ENCODE peak calls at places on chromosomes 3 and 15, in nine cellular contexts. H, B, Y, D, K, R, Z, E and X are unnamed samples.
A peak's percentile ranks its signal among the peaks of the same experiment; 100 is the strongest.

GRCh38 chr15:32867313-32867626 is 149.5 kb downstream of the GREM1 start:
- DNase-seq in H (no peak), B (no peak), Y (no peak), D (no peak), K (no peak), R (no peak), Z (no peak), E (no peak), X (no peak)

GRCh38 chr3:197181751-197182150 is 116.7 kb downstream of the DLG1 start:
- DNase-seq in H (no peak), B (no peak), Y (no peak), D (peak; percentile 11), K (no peak), R (no peak), Z (peak; percentile 36), E (peak; percentile 71), X (no peak)

GRCh38 chr3:73552700-73553099 is 72.0 kb downstream of the PDZRN3 start:
- DNase-seq in H (no peak), B (no peak), Y (no peak), D (no peak), K (no peak), R (no peak), Z (no peak), E (no peak), X (no peak)

GRCh38 chr15:89817701-89818280 is 3.1 kb upstream of the ANPEP start:
- DNase-seq in H (no peak), B (no peak), Y (no peak), D (no peak), K (no peak), R (no peak), Z (no peak), E (no peak), X (no peak)

GRCh38 chr3:182105875-182106274 is 394.1 kb downstream of the SOX2 start:
- DNase-seq in H (no peak), B (no peak), Y (no peak), D (no peak), K (no peak), R (no peak), Z (no peak), E (no peak), X (no peak)

GRCh38 chr3:56758539-56758981 is 43.2 kb downstream of the ARHGEF3 start:
- DNase-seq in H (no peak), B (peak; percentile 87), Y (peak; percentile 90), D (no peak), K (no peak), R (no peak), Z (peak; percentile 55), E (peak; percentile 70), X (no peak)

GRCh38 chr3:173027429-173027828 is 113.6 kb downstream of the SPATA16 start:
- DNase-seq in H (no peak), B (no peak), Y (no peak), D (no peak), K (no peak), R (no peak), Z (no peak), E (no peak), X (no peak)

GRCh38 chr3:3089017-3089416 is 21.2 kb downstream of the IL5RA start:
- DNase-seq in H (no peak), B (no peak), Y (no peak), D (no peak), K (no peak), R (no peak), Z (no peak), E (no peak), X (no peak)

GRCh38 chr15:64030123-64030522 is 16.2 kb downstream of the DAPK2 start:
- DNase-seq in H (no peak), B (no peak), Y (no peak), D (no peak), K (no peak), R (no peak), Z (no peak), E (no peak), X (no peak)

GRCh38 chr3:171352387-171352935 is 107.7 kb downstream of the TNIK start:
- DNase-seq in H (no peak), B (no peak), Y (no peak), D (no peak), K (no peak), R (no peak), Z (no peak), E (no peak), X (no peak)

GRCh38 chr3:119599558-119600174 is 2.0 kb downstream of the PLA1A start:
- DNase-seq in H (no peak), B (no peak), Y (no peak), D (no peak), K (no peak), R (no peak), Z (no peak), E (no peak), X (no peak)

GRCh38 chr3:164377466-164377865 is 700.8 kb downstream of the SI start:
- DNase-seq in H (no peak), B (no peak), Y (no peak), D (no peak), K (no peak), R (no peak), Z (no peak), E (no peak), X (no peak)

GRCh38 chr15:27686376-27686775 is 412.7 kb downstream of the OCA2 start:
- DNase-seq in H (peak; percentile 33), B (no peak), Y (no peak), D (no peak), K (no peak), R (no peak), Z (no peak), E (no peak), X (no peak)

GRCh38 chr15:80289558-80290277 is 37.7 kb upstream of the CTXND1 start:
- DNase-seq in H (no peak), B (no peak), Y (no peak), D (no peak), K (no peak), R (no peak), Z (no peak), E (no peak), X (no peak)

GRCh38 chr15:80288131-80288530 is 36.1 kb upstream of the CTXND1 start:
- DNase-seq in H (no peak), B (no peak), Y (no peak), D (no peak), K (no peak), R (no peak), Z (no peak), E (no peak), X (no peak)

GRCh38 chr15:80286055-80286454 is 34.0 kb upstream of the CTXND1 start:
- DNase-seq in H (no peak), B (no peak), Y (no peak), D (no peak), K (no peak), R (no peak), Z (no peak), E (no peak), X (no peak)

GRCh38 chr15:80285379-80285778 is 33.4 kb upstream of the CTXND1 start:
- DNase-seq in H (no peak), B (no peak), Y (no peak), D (no peak), K (no peak), R (no peak), Z (no peak), E (no peak), X (no peak)
- H3K27me3 ChIP-seq in H (no peaks in the 10 kb centered on the region), B (no peaks in the 10 kb centered on the region), Y (no peaks in the 10 kb centered on the region), D (no peaks in the 10 kb centered on the region), K (no peaks in the 10 kb centered on the region), R (peaks cover 6% of the 10 kb centered on the region), Z (no peaks in the 10 kb centered on the region), E (no peaks in the 10 kb centered on the region), X (no peaks in the 10 kb centered on the region)

GRCh38 chr3:11021611-11022011 is 29.1 kb downstream of the SLC6A1 start:
- DNase-seq in H (peak; percentile 67), B (no peak), Y (no peak), D (no peak), K (no peak), R (peak; percentile 57), Z (no peak), E (no peak), X (no peak)
- TF ChIP-seq CTCF in H (peak; percentile 62), B (no peak), Y (no peak), D (no peak), K (no peak), R (peak; percentile 52), Z (no peak), E (no peak), X (no peak)

DNA sequence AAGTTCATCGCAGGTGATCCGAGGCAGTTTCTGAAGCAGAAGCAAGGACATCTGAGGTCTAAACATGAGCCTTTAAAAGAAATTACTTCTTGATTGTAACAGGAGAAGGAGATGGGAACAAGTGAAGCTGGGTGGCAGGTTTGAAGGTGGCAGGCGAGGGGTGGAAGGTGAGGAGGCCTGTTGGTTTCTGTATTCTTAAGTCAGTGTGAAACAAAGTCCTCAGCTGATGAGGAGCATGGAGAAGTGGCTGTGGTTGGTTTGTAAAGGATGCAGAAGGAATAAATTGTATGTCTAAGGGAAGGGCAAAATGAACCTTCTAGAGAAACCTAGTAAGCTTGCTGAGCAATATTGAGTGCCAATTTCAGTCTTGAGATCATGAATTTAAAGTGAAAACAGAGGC is 298.8 kb downstream of the CHST2 start:
- DNase-seq in H (no peak), B (no peak), Y (no peak), D (no peak), K (no peak), R (no peak), Z (no peak), E (no peak), X (no peak)
- H3K27me3 ChIP-seq in H (no peaks in the 10 kb centered on the region), B (no peaks in the 10 kb centered on the region), Y (no peaks in the 10 kb centered on the region), D (no peaks in the 10 kb centered on the region), K (no peaks in the 10 kb centered on the region), R (no peaks in the 10 kb centered on the region), Z (no peaks in the 10 kb centered on the region), E (no peaks in the 10 kb centered on the region), X (no peaks in the 10 kb centered on the region)

DNA sequence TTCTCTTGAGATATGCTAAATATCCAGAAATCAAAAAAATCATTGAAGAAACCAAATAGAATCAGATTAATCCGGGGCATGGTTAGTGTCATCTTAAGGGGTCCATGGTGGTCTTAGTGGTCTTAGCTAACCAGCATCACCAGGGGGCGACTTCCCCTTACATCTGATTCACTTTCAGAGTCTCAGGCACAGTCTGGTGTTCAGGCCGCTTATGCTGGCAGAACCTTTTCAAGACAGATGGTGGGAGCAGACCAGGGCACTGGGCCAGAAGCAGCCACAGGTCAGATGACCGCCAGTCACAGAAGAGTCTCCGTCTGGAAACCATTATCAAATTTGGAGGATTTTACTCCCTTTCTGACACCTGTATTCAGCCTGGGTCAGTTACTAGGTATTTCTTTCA is 365.7 kb downstream of the GBE1 start:
- DNase-seq in H (peak; percentile 57), B (no peak), Y (no peak), D (no peak), K (no peak), R (no peak), Z (no peak), E (no peak), X (no peak)
- TF ChIP-seq CTCF in H (peak; percentile 75), B (no peak), Y (no peak), D (no peak), K (no peak), R (no peak), Z (no peak), E (no peak), X (no peak)

GRCh38 chr3:141659821-141660597 is 78.1 kb upstream of the RNF7 start:
- DNase-seq in H (peak; percentile 82), B (peak; percentile 31), Y (no peak), D (peak; percentile 70), K (peak; percentile 90), R (peak; percentile 12), Z (no peak), E (peak; percentile 68), X (no peak)
- H3K27me3 ChIP-seq in H (peaks cover 32% of the 10 kb centered on the region), B (peaks cover 50% of the 10 kb centered on the region), Y (peaks cover 2% of the 10 kb centered on the region), D (peaks cover 8% of the 10 kb centered on the region), K (no peaks in the 10 kb centered on the region), R (no peaks in the 10 kb centered on the region), Z (no peaks in the 10 kb centered on the region), E (no peaks in the 10 kb centered on the region), X (peaks cover 41% of the 10 kb centered on the region)